ENCODE peak calls at places on chromosomes 12 and 14, in four cellular contexts. One of them, this sample, is unnamed.

GRCh38 chr12:85468356-85469157 is 188.5 kb downstream of the ALX1 start:
- DNase-seq in neural crest cell: peak
- DNase-seq in lower lobe of right lung: peak
- DNase-seq in epithelial cell of esophagus: peak
- DNase-seq in this sample: peak

GRCh38 chr12:11758838-11759509 is 109.5 kb downstream of the ETV6 start:
- DNase-seq in lower lobe of right lung: no peak
- DNase-seq in epithelial cell of esophagus: no peak
- DNase-seq in neural crest cell: no peak
- DNase-seq in this sample: no peak

GRCh38 chr14:100835278-100836052 is 9.5 kb downstream of the MEG3 start:
- DNase-seq in epithelial cell of esophagus: no peak
- DNase-seq in neural crest cell: no peak
- DNase-seq in lower lobe of right lung: no peak
- DNase-seq in this sample: no peak

GRCh38 chr12:96257550-96258392 is 63.6 kb downstream of the ELK3 start:
- DNase-seq in epithelial cell of esophagus: no peak
- DNase-seq in neural crest cell: no peak
- DNase-seq in lower lobe of right lung: no peak
- DNase-seq in this sample: no peak

GRCh38 chr14:89767861-89768268 is 186.7 kb downstream of the EFCAB11 start:
- DNase-seq in neural crest cell: peak
- DNase-seq in epithelial cell of esophagus: peak
- DNase-seq in lower lobe of right lung: no peak
- DNase-seq in this sample: peak

GRCh38 chr14:68634874-68635601 is 157.8 kb downstream of the ZFP36L1 start:
- DNase-seq in neural crest cell: no peak
- DNase-seq in epithelial cell of esophagus: no peak
- DNase-seq in lower lobe of right lung: no peak
- DNase-seq in this sample: no peak

GRCh38 chr14:91891721-91892220 is 24.4 kb upstream of the TC2N start:
- DNase-seq in epithelial cell of esophagus: no peak
- DNase-seq in lower lobe of right lung: no peak
- DNase-seq in neural crest cell: no peak
- DNase-seq in this sample: peak

GRCh38 chr14:94485944-94486841 is 10.2 kb upstream of the SERPINA9 start:
- DNase-seq in lower lobe of right lung: peak
- DNase-seq in epithelial cell of esophagus: peak
- DNase-seq in neural crest cell: peak
- DNase-seq in this sample: peak

GRCh38 chr14:68687746-68688145 is 105.1 kb downstream of the ZFP36L1 start:
- DNase-seq in lower lobe of right lung: no peak
- DNase-seq in epithelial cell of esophagus: peak
- DNase-seq in neural crest cell: no peak
- DNase-seq in this sample: no peak

GRCh38 chr14:76644875-76645518 is 116.3 kb upstream of the VASH1 start:
- DNase-seq in lower lobe of right lung: no peak
- DNase-seq in epithelial cell of esophagus: peak
- DNase-seq in neural crest cell: peak
- DNase-seq in this sample: peak

GRCh38 chr14:32372154-32372553 is 43.1 kb downstream of the AKAP6 start:
- DNase-seq in epithelial cell of esophagus: peak
- DNase-seq in neural crest cell: no peak
- DNase-seq in lower lobe of right lung: no peak
- DNase-seq in this sample: peak

GRCh38 chr14:99715266-99716000 is 31.3 kb downstream of the CYP46A1 start:
- DNase-seq in lower lobe of right lung: no peak
- DNase-seq in neural crest cell: no peak
- DNase-seq in epithelial cell of esophagus: no peak
- DNase-seq in this sample: no peak

GRCh38 chr12:116434155-116435065 is 124.8 kb upstream of the MAP1LC3B2 start:
- DNase-seq in lower lobe of right lung: peak
- DNase-seq in neural crest cell: peak
- DNase-seq in epithelial cell of esophagus: peak
- DNase-seq in this sample: peak

GRCh38 chr12:115001538-115001937 is 317.6 kb upstream of the TBX3 start:
- DNase-seq in epithelial cell of esophagus: no peak
- DNase-seq in neural crest cell: no peak
- DNase-seq in lower lobe of right lung: no peak
- DNase-seq in this sample: no peak

GRCh38 chr14:99681101-99681831 is 2.8 kb upstream of the CYP46A1 start:
- DNase-seq in lower lobe of right lung: no peak
- DNase-seq in epithelial cell of esophagus: no peak
- DNase-seq in neural crest cell: no peak
- DNase-seq in this sample: no peak

GRCh38 chr12:46071335-46071734 is 81.0 kb upstream of the SCAF11 start:
- DNase-seq in neural crest cell: no peak
- DNase-seq in epithelial cell of esophagus: peak
- DNase-seq in lower lobe of right lung: no peak
- DNase-seq in this sample: no peak

GRCh38 chr12:102521662-102522277 is 41.4 kb upstream of the IGF1 start:
- DNase-seq in epithelial cell of esophagus: no peak
- DNase-seq in neural crest cell: no peak
- DNase-seq in lower lobe of right lung: no peak
- DNase-seq in this sample: no peak

GRCh38 chr12:109739747-109740693 is 26.4 kb downstream of the FAM222A start:
- DNase-seq in neural crest cell: no peak
- DNase-seq in lower lobe of right lung: peak
- DNase-seq in epithelial cell of esophagus: no peak
- DNase-seq in this sample: no peak

GRCh38 chr14:72651081-72651480 is 242.8 kb downstream of the DPF3 start:
- DNase-seq in neural crest cell: peak
- DNase-seq in epithelial cell of esophagus: no peak
- DNase-seq in lower lobe of right lung: no peak
- DNase-seq in this sample: peak

GRCh38 chr14:34205799-34206198 is 254.9 kb upstream of the EGLN3 start:
- DNase-seq in lower lobe of right lung: no peak
- DNase-seq in epithelial cell of esophagus: no peak
- DNase-seq in neural crest cell: no peak
- DNase-seq in this sample: no peak

GRCh38 chr12:84408936-84409335 is 503.7 kb downstream of the SLC6A15 start:
- DNase-seq in epithelial cell of esophagus: no peak
- DNase-seq in neural crest cell: no peak
- DNase-seq in lower lobe of right lung: no peak
- DNase-seq in this sample: peak

GRCh38 chr12:70619471-70620152 is 17.6 kb downstream of the PTPRB start:
- DNase-seq in neural crest cell: no peak
- DNase-seq in lower lobe of right lung: no peak
- DNase-seq in epithelial cell of esophagus: no peak
- DNase-seq in this sample: no peak

DNA sequence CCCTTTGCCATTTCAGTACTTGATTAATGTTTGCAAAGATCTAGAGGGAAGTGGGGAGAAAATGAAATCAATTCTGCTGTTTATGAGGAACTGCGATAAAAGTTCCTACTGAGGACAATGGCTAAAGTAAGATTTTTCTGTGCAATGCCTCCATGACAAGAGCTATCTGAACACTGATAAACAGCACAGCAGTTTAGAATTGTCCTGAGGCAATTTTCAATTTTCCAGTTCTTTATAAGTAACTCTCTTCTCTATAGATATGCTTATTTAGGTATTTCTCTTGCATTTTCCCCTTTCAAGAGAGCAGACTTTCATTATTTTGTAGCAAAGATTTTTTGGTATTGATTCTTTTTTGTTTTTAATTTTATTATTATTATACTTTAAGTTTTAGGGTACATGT is 34.6 kb upstream of the TMTC2 start:
- DNase-seq in epithelial cell of esophagus: no peak
- DNase-seq in lower lobe of right lung: no peak
- DNase-seq in neural crest cell: no peak
- DNase-seq in this sample: no peak
- TF ChIP-seq CTCF in epithelial cell of esophagus: no peak
- TF ChIP-seq CTCF in lower lobe of right lung: no peak
- TF ChIP-seq CTCF in neural crest cell: no peak
- TF ChIP-seq CTCF in this sample: no peak

DNA sequence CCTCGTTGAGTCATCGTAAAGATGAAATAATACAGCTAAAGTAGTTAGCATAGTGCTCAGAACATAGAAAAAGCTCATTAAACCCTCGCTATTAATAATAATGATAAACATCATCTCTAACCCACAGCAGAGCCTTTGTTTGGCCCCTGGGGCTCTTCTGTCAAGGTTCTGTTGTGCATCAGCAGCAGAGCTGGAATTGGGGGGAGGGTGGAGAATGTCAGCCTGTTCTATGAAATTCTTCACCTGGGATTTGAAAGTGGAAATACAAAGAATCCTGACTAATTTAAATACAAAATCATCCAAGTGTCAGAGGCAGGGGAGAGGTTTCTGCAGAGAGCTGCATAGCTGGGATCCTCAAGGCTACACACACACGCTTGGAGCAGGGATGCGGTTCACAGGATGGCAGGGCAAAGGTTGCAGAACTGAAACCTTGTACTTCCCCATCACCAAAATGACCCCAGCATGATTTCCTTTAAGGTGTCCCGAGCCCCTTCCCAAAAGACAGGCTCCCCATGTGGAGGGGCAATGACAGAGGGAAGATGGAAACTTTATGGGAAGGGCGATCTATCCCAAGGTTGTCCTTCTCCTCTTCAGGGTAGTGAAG is 71.8 kb downstream of the DAD1 start:
- DNase-seq in neural crest cell: no peak
- DNase-seq in epithelial cell of esophagus: no peak
- DNase-seq in lower lobe of right lung: no peak
- DNase-seq in this sample: no peak
- TF ChIP-seq CTCF in neural crest cell: no peak
- TF ChIP-seq CTCF in epithelial cell of esophagus: no peak
- TF ChIP-seq CTCF in lower lobe of right lung: no peak
- TF ChIP-seq CTCF in this sample: no peak

DNA sequence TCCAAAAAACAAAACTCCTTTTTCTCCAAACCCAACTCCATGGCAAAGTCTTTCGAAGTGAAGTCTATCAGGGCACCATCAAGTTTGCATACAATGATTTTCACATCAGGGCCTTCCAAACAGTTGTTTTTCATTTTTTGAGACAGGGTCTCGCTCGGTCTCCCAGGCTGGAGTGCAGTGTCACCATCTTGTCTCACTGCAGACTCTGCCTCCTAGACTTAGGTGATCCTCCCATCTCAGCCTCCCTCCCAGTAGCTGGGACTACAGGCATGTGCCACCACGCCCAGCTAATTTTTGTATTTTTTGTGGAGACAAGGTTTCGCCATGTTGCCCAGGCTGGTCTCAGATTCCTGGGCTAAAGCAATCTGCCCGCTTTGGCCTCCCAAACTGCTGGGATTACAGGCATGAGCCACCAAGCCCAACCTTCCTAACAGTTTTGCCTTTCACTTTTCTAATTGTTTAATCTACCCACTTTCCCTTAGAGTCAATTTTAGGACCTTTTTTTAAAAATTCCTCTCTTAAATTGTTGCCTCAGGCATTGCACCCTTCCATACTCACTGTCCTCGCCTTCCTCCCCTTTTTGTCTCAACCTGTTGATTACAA is 11.6 kb downstream of the ZFHX2 start:
- DNase-seq in neural crest cell: no peak
- DNase-seq in epithelial cell of esophagus: no peak
- DNase-seq in lower lobe of right lung: no peak
- DNase-seq in this sample: no peak
- TF ChIP-seq CTCF in neural crest cell: no peak
- TF ChIP-seq CTCF in epithelial cell of esophagus: no peak
- TF ChIP-seq CTCF in lower lobe of right lung: no peak
- TF ChIP-seq CTCF in this sample: no peak

DNA sequence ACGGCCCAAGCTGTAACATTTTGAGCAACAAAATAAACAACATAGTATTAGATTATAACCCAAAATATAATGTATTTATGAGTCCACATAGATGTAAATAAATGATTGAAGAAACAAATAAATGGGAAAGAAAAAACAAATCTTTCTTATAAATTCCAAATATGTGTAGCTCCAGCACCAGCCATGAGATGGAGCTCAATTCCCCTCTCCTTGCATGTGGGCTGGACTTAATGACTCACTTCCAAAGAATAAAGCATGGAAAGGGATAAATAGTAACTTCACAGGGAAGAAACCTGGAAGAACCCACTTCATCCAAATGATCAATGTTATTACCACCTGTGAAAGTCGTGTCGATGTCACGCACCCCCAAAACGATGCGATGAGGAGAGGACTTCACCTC is 158.8 kb downstream of the RPAP3 start:
- DNase-seq in epithelial cell of esophagus: peak
- DNase-seq in lower lobe of right lung: no peak
- DNase-seq in neural crest cell: no peak
- DNase-seq in this sample: no peak
- TF ChIP-seq CTCF in epithelial cell of esophagus: peak
- TF ChIP-seq CTCF in lower lobe of right lung: peak
- TF ChIP-seq CTCF in neural crest cell: peak
- TF ChIP-seq CTCF in this sample: peak

GRCh38 chr12:121568971-121569808 is 11.6 kb downstream of the KDM2B start:
- DNase-seq in epithelial cell of esophagus: no peak
- DNase-seq in neural crest cell: no peak
- DNase-seq in lower lobe of right lung: peak
- DNase-seq in this sample: no peak
- TF ChIP-seq CTCF in epithelial cell of esophagus: no peak
- TF ChIP-seq CTCF in neural crest cell: no peak
- TF ChIP-seq CTCF in lower lobe of right lung: no peak
- TF ChIP-seq CTCF in this sample: no peak

DNA sequence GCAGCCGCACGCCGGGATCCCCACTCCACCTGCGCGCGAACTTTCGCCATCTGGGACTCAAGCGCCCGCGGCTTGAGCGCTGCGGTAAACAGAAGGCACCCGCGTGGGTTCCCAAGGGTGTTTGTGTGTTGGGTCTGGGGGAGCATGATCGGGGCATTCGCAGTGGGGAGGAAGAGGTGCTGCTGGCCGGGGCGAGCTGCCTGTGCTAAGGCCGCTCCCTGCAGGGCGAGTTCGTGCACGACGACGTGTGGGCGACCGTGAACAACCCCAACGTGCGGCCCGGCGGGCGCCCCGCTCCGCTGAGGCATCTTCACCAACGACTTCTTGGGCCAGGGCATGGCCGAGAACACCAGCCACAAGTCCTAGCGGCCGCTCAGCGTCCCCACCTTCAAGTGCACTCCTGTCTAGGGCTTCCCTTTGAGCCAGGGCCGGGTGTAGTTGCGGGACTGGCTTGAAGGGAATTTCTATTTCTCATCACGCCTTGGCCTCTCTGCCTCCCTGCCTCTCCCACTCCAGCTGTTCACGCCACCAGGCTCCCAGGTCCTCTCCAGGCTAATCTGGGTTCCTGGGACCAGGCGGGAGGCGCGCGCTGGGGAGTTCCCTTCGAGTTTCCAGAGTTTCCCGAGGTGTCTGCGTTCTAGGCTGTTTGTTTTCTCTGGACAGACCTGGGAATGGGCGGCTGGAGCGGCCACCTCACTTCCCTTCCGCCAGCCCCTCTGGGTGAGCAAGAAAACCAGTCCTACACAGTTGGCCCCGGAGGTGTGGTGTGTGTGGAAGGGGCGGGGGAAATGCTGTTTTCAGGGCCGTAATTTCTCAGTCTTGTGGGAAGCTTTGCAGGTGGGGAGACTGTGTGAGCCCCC is 417.8 kb upstream of the TMTC1 start:
- DNase-seq in neural crest cell: no peak
- DNase-seq in lower lobe of right lung: no peak
- DNase-seq in epithelial cell of esophagus: peak
- DNase-seq in this sample: no peak
- TF ChIP-seq CTCF in neural crest cell: no peak
- TF ChIP-seq CTCF in lower lobe of right lung: no peak
- TF ChIP-seq CTCF in epithelial cell of esophagus: no peak
- TF ChIP-seq CTCF in this sample: no peak